ENCODE peak calls at places on chromosomes 2 and 18, in ten cellular contexts. K is A549, Y is OCI-LY7, B is left ventricle myocardium inferior, A is WTC11, S is neural crest cell, X is fibroblast of pulmonary artery, T is IMR-90, V is colonic mucosa, E is coronary artery. R is an unnamed sample.

GRCh38 chr2:71700880-71701397 is 247.6 kb downstream of the DYSF start:
- DNase-seq in K (no peak), Y (no peak), B (peak; percentile 84), A (no peak), S (peak; percentile 41), X (peak; percentile 17), T (no peak), V (no peak), E (peak; percentile 91), R (no peak)

GRCh38 chr2:43609304-43609883 is 13.6 kb upstream of the THADA start:
- DNase-seq in K (peak; percentile 66), Y (peak; percentile 64), B (no peak), A (peak; percentile 22), S (peak; percentile 33), X (peak; percentile 63), T (peak; percentile 44), V (peak; percentile 56), E (no peak), R (peak; percentile 49)

GRCh38 chr2:62412347-62412742 is 93.7 kb downstream of the TMEM17 start:
- DNase-seq in K (no peak), Y (peak; percentile 16), B (no peak), A (no peak), S (no peak), X (no peak), T (peak; percentile 7), V (no peak), E (no peak), R (no peak)

GRCh38 chr18:48933578-48934399 is 17.0 kb downstream of the SMAD7 start:
- DNase-seq in K (no peak), Y (no peak), B (no peak), A (no peak), S (no peak), X (peak; percentile 6), T (no peak), V (no peak), E (peak; percentile 73), R (no peak)

GRCh38 chr18:43068781-43069180 is 46.7 kb downstream of the RIT2 start:
- DNase-seq in K (no peak), Y (no peak), B (no peak), A (no peak), S (no peak), X (no peak), T (no peak), V (no peak), E (no peak), R (no peak)

GRCh38 chr2:232541195-232541960 is 1.9 kb downstream of the CHRNG start:
- DNase-seq in K (no peak), Y (no peak), B (no peak), A (no peak), S (no peak), X (no peak), T (no peak), V (no peak), E (peak; percentile 69), R (no peak)

GRCh38 chr2:11444737-11445136 is 21.2 kb downstream of the E2F6 start:
- DNase-seq in K (no peak), Y (no peak), B (no peak), A (no peak), S (no peak), X (no peak), T (no peak), V (no peak), E (no peak), R (no peak)

GRCh38 chr18:24835751-24836150 is 375.3 kb downstream of the HRH4 start:
- DNase-seq in K (no peak), Y (no peak), B (no peak), A (no peak), S (no peak), X (no peak), T (no peak), V (no peak), E (no peak), R (no peak)

GRCh38 chr2:54239427-54239826 is 16.6 kb downstream of the TSPYL6 start:
- DNase-seq in K (no peak), Y (no peak), B (no peak), A (no peak), S (no peak), X (peak; percentile 66), T (peak; percentile 94), V (no peak), E (no peak), R (no peak)

GRCh38 chr2:179963626-179964025 is 43.5 kb downstream of the CWC22 start:
- DNase-seq in K (no peak), Y (no peak), B (no peak), A (no peak), S (no peak), X (peak; percentile 73), T (peak; percentile 80), V (no peak), E (no peak), R (no peak)

GRCh38 chr18:23916338-23916737 is 98.2 kb upstream of the TTC39C start:
- DNase-seq in K (no peak), Y (no peak), B (no peak), A (no peak), S (no peak), X (no peak), T (no peak), V (no peak), E (no peak), R (no peak)

GRCh38 chr18:46408334-46408987 is 248.6 kb downstream of the LOXHD1 start:
- DNase-seq in K (peak; percentile 20), Y (peak; percentile 5), B (no peak), A (peak; percentile 38), S (no peak), X (no peak), T (no peak), V (no peak), E (no peak), R (no peak)

DNA sequence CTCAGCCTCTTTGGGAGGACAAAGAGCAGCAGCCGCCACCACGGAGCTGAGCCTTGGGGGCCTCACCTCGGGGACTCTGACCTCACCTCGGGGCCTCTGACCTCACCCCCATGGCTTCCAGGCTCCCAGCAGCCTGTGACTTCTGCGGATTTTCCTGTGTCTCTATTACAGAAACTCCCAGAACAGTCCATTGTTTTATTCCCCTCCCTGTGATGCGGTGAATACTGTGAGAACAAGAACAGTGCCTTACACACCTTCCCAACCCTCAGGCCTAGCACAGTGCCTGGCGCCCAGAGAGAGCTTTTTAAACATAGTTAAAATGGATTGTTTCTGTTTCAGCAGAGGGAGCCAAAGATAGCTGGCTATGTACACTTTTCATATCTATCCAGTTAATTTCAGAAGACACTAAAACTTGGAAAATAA is 63.7 kb downstream of the MBP start:
- DNase-seq in K (no peak), Y (no peak), B (no peak), A (no peak), S (no peak), X (no peak), T (peak; percentile 28), V (no peak), E (no peak), R (no peak)
- TF ChIP-seq CTCF in K (no peak), Y (peak; percentile 28), B (no peak), A (no peak), S (no peak), X (peak; percentile 14), T (no peak), V (no peak), E (no peak), R (no peak)

GRCh38 chr18:27017901-27018500 is 152.5 kb upstream of the AQP4 start:
- DNase-seq in K (peak; percentile 13), Y (peak; percentile 13), B (no peak), A (no peak), S (no peak), X (peak; percentile 14), T (no peak), V (no peak), E (no peak), R (peak; percentile 10)
- TF ChIP-seq CTCF in K (peak; percentile 51), Y (peak; percentile 82), B (peak; percentile 72), A (peak; percentile 22), S (peak; percentile 79), X (peak; percentile 30), T (peak; percentile 30), V (peak; percentile 27), E (no peak), R (peak; percentile 69)

GRCh38 chr18:65788373-65788772 is 37.6 kb downstream of the CDH7 start:
- DNase-seq in K (peak; percentile 65), Y (no peak), B (no peak), A (no peak), S (no peak), X (no peak), T (no peak), V (peak; percentile 21), E (no peak), R (no peak)
- TF ChIP-seq CTCF in K (peak; percentile 55), Y (no peak), B (no peak), A (no peak), S (no peak), X (no peak), T (no peak), V (no peak), E (no peak), R (no peak)

DNA sequence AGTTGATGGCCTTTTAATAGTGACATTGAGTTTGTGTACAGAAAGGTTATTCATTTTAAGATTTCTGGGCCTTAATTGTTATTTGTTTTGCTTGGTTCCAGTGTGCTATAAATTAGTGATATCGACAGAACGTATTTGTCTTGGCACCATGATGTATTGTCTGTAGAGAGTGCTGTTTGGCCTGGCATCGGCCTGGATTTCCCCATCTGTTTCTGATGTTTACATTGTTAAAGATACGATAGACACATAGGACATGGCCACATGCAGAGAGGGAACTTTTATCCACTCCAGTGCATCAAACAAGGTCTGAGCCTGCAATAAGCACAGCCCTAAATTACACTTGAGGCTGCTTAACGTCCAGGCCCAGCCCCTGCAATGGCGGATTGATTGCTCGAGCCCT is 144.7 kb downstream of the SLC4A3 start:
- DNase-seq in K (no peak), Y (no peak), B (no peak), A (no peak), S (no peak), X (no peak), T (no peak), V (no peak), E (no peak), R (no peak)
- TF ChIP-seq CTCF in K (no peak), Y (no peak), B (no peak), A (no peak), S (no peak), X (no peak), T (no peak), V (no peak), E (no peak), R (no peak)

GRCh38 chr2:206083602-206084467 is 2.1 kb downstream of the INO80D start:
- DNase-seq in K (peak; percentile 18), Y (peak; percentile 62), B (no peak), A (peak; percentile 82), S (no peak), X (no peak), T (no peak), V (peak; percentile 63), E (no peak), R (peak; percentile 10)

GRCh38 chr2:206084870-206085741 is 868 bp downstream of the INO80D start:
- DNase-seq in K (peak; percentile 56), Y (peak; percentile 61), B (peak; percentile 34), A (peak; percentile 41), S (peak; percentile 30), X (no peak), T (no peak), V (peak; percentile 53), E (peak; percentile 75), R (peak; percentile 48)

GRCh38 chr2:206086683-206087350 is 843 bp upstream of the INO80D start:
- DNase-seq in K (peak; percentile 13), Y (peak; percentile 32), B (no peak), A (no peak), S (no peak), X (no peak), T (no peak), V (no peak), E (no peak), R (no peak)

GRCh38 chr2:206084468-206084869 is 1.5 kb downstream of the INO80D start:
- DNase-seq in K (peak; percentile 85), Y (peak; percentile 23), B (peak; percentile 53), A (peak; percentile 70), S (peak; percentile 35), X (peak; percentile 77), T (peak; percentile 82), V (peak; percentile 78), E (peak; percentile 86), R (peak; percentile 64)

GRCh38 chr2:206085742-206086445 is at the start of gene INO80D:
- DNase-seq in K (peak; percentile 89), Y (peak; percentile 89), B (peak; percentile 68), A (peak; percentile 65), S (peak; percentile 57), X (peak; percentile 89), T (peak; percentile 86), V (peak; percentile 81), E (peak; percentile 85), R (peak; percentile 68)
- TF ChIP-seq CTCF in K (peak; percentile 16), Y (peak; percentile 75), B (peak; percentile 69), A (no peak), S (peak; percentile 62), X (peak; percentile 57), T (peak; percentile 52), V (peak; percentile 44), E (peak; percentile 25), R (peak; percentile 48)